ENCODE peak calls at places on chromosomes 16 and 17, in four cellular contexts. M is K562, E is HCT116, N is HepG2. T is an unnamed sample.

GRCh38 chr17:72456026-72456569 is 335.3 kb downstream of the SOX9 start:
- DNase-seq in N (peak), M (no peak), E (peak), T (no peak)

GRCh38 chr16:58503863-58504688 is 4.1 kb downstream of the NDRG4 start:
- DNase-seq in M (no peak), N (no peak), E (no peak), T (no peak)

GRCh38 chr17:66673668-66674276 is 161.1 kb upstream of the CACNG5 start:
- DNase-seq in E (peak), M (peak), N (peak), T (no peak)

GRCh38 chr17:42017866-42018200 is 594 bp upstream of the DNAJC7 start:
- DNase-seq in E (no peak), N (peak), M (no peak), T (no peak)

GRCh38 chr17:78661092-78661770 is 84.0 kb upstream of the DNAH17 start:
- DNase-seq in N (no peak), E (no peak), M (no peak), T (no peak)

GRCh38 chr16:27402964-27403600 is 1.1 kb downstream of the IL21R start:
- DNase-seq in M (no peak), E (no peak), N (no peak), T (no peak)

GRCh38 chr17:82963104-82963950 is 116.1 kb upstream of the METRNL start:
- DNase-seq in N (no peak), M (no peak), E (no peak), T (no peak)

GRCh38 chr16:50336884-50337283 is 31.9 kb downstream of the BRD7 start:
- DNase-seq in M (no peak), N (no peak), E (no peak), T (no peak)

GRCh38 chr17:14052886-14053615 is 16.3 kb upstream of the COX10 start:
- DNase-seq in E (no peak), N (peak), M (no peak), T (no peak)

GRCh38 chr17:4743216-4743615 is 3.5 kb upstream of the CXCL16 start:
- DNase-seq in M (no peak), N (no peak), E (no peak), T (no peak)

GRCh38 chr16:80751167-80751566 is 53.2 kb downstream of the CDYL2 start:
- DNase-seq in N (no peak), M (no peak), E (no peak), T (no peak)

GRCh38 chr17:55292094-55292493 is 27.3 kb downstream of the HLF start:
- DNase-seq in E (no peak), N (no peak), M (no peak), T (no peak)

GRCh38 chr17:45425125-45425983 is 7.3 kb downstream of the ARHGAP27 start:
- DNase-seq in E (peak), M (peak), N (peak), T (no peak)

GRCh38 chr17:55527520-55528118 is 16.4 kb upstream of the SMIM36 start:
- DNase-seq in N (peak), M (peak), E (peak), T (no peak)

GRCh38 chr17:55434721-55435120 is 13.1 kb upstream of the MMD start:
- DNase-seq in E (no peak), N (no peak), M (no peak), T (no peak)

GRCh38 chr17:65538679-65539529 is 22.5 kb downstream of the AXIN2 start:
- DNase-seq in N (no peak), E (no peak), M (no peak), T (no peak)

GRCh38 chr17:66916946-66917345 is 47.6 kb upstream of the CACNG4 start:
- DNase-seq in N (no peak), E (no peak), M (no peak), T (no peak)

GRCh38 chr16:6615661-6616060 is 717.0 kb upstream of the RBFOX1 start:
- DNase-seq in E (no peak), N (no peak), M (no peak), T (no peak)

GRCh38 chr16:6616746-6617145 is 715.9 kb upstream of the RBFOX1 start:
- DNase-seq in M (no peak), E (no peak), N (no peak), T (no peak)

DNA sequence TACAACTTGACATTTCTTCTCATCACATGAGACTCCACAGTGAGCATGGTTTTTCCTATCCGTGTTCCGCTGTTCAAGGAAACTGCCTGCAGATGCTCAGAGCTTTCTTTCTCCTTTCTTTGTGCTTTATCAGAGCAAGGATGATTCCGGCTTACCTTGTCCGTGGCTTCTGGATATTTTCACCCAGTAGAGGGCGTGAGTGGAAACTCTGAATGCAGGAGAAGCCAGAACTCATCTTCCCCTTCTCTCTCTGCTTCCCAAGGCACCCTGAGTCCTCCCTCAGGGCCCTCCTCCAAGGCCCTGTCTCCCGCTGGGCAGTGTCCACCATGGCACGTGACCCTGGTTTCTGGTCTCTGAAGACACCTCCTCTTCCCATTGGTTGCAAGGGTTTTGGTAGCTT is 721.1 kb upstream of the RBFOX1 start:
- DNase-seq in N (no peak), M (peak), E (no peak), T (no peak)
- TF ChIP-seq TCF7L2 in N (no peak), M (no peak), E (no peak), T (no peak)

DNA sequence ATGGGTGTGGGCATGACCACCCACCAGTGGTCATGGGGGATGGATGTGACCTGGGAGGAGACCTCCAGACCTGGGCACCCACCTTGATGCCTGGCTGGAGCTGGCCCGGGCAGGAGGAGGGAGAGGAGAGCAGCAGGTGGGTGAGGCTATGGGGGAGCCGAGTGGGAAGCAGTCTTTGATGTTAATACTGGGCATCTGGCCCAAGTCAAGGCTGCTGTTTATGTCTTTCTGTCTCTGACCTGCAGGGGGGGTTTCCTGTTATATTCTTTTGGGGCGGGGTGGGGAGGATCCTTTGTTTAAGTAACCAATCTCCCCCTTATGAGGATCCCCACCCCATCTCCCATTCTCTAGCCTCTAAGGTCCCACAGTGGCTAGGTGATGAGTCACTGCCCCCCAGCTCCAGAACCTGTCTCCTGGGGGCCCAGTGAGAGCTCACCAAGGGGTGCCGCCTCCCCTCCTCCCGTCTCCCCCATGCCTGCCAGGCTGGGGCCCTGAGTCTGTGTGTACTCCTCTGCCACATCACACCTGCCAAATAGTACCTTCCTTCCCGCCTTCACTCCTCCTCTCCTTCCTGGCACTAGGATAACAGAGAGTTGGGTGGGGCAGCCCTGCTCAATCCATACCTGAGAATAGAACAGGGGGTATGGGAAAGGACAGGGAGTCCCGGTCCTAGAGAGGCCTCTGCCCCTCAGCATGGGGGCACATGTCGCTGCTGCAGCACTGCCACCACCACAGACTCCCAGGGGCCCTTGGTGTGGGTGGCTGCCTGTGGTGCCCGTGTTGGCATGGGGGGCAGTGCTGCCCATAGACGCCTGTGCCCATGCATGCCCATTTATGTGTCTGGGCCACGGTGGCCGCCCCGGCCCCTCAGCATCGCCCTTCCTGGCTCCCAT is 7.2 kb downstream of the THRA start:
- DNase-seq in E (no peak), M (peak), N (no peak), T (no peak)
- TF ChIP-seq TCF7L2 in E (peak), M (no peak), N (no peak), T (peak)

DNA sequence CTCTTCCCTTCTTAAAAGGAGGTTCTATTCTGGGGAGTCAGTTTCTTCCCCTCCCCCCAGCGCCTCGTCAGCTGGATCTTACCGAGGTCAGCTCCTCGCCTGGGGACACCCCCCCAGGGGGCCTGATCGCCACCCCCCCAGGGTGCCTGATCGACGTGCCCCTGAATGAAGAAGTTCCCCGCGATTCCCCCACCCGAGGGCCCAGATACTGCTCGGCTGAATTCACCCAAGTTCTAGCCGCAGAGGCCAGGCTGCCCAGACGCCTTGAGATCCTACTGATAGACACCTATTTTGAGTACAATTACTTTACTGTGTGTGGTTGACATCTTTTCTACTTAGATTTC is 1.4 kb downstream of the RAB11FIP3 start:
- DNase-seq in E (no peak), M (no peak), N (no peak), T (no peak)
- TF ChIP-seq TCF7L2 in E (no peak), M (no peak), N (no peak), T (no peak)

GRCh38 chr16:23920899-23921298 is 85.1 kb downstream of the PRKCB start:
- DNase-seq in E (no peak), N (no peak), M (no peak), T (no peak)
- TF ChIP-seq TCF7L2 in E (no peak), N (no peak), M (no peak), T (no peak)

DNA sequence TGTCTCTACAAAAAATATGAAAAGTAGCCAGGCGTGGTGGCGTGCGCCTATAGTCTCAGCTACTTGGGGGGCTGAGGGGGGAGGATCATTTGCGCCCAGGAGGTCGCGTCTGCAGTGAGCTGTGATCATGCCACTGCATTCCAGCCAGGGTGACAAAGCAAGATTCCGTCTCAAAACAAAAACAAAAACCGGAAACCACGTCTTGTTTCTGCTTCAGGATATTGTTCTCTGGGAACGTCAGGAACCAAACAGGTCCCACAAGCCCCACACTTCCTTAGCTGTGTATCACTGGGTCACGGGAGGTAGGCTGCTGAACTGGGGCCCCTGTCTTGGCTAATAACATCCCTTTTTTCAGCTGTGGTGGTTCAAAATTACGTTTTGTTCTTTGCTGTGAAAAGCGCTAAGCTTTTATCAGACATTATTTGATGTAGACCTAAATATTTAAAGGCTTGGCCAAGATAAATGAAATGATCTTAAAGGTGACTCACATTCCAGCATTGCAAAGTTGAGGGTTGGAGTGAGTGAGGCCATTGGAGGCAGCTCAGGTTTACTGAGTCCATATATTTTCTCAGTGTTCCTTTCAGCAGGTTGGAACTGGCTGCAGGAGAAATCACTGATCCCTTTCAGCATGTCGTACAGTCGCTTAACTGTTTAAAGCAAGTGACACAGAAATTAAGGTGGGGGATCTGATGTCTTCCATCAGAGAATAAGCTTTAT is 16.4 kb upstream of the SEC14L1 start:
- DNase-seq in E (peak), M (peak), N (no peak), T (peak)
- TF ChIP-seq TCF7L2 in E (no peak), M (no peak), N (no peak), T (no peak)

GRCh38 chr16:90044111-90044551 is 24.9 kb upstream of the DBNDD1 start:
- DNase-seq in M (peak), N (peak), E (peak), T (no peak)

GRCh38 chr16:90048347-90048722 is 28.8 kb downstream of the PRDM7 start:
- DNase-seq in M (no peak), E (no peak), N (no peak), T (no peak)

GRCh38 chr16:90047714-90048346 is 28.6 kb upstream of the DBNDD1 start:
- DNase-seq in M (peak), E (no peak), N (no peak), T (no peak)

GRCh38 chr16:90046971-90047713 is 27.9 kb upstream of the DBNDD1 start:
- DNase-seq in E (no peak), M (peak), N (peak), T (no peak)

GRCh38 chr16:90046122-90046970 is 27.1 kb upstream of the DBNDD1 start:
- DNase-seq in E (no peak), N (no peak), M (no peak), T (no peak)
- TF ChIP-seq TCF7L2 in E (no peak), N (no peak), M (no peak), T (no peak)

GRCh38 chr17:17739388-17740066 is 58.3 kb downstream of the RAI1 start:
- DNase-seq in M (peak), E (no peak), N (no peak), T (no peak)
- TF ChIP-seq TCF7L2 in M (no peak), E (no peak), N (no peak), T (no peak)

GRCh38 chr16:16025214-16025968 is 76.0 kb downstream of the ABCC1 start:
- DNase-seq in M (peak), E (no peak), N (no peak), T (no peak)
- TF ChIP-seq TCF7L2 in M (no peak), E (no peak), N (no peak), T (no peak)

DNA sequence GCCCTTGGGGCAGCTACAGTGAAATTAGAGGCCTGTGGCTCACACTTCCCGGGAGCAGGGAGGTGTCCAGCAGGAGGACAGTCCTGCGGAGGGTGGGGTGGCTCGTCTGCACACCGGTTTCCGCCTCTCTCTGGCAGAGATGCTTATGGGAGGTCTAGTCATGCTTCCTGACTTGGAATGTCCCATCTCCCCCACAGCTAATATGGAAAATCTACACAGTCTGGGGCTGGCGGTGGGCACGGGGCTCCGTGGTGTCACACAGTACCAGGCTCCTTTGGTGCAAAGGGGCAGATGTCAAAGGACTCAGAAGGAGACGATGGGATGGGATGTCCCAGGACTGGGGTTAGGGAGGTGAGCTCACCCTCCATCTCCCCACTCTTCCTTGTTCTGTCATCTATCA is 44.1 kb upstream of the DOC2B start:
- DNase-seq in N (no peak), M (no peak), E (no peak), T (no peak)
- TF ChIP-seq TCF7L2 in N (no peak), M (no peak), E (no peak), T (no peak)